ENCODE peak calls at places on chromosomes 12 and 14, in eight cellular contexts. G, T, I, L, W, M, E and H are unnamed samples.

GRCh38 chr14:91796622-91797347 is 64.9 kb upstream of the CATSPERB start:
- DNase-seq in M (no peak), L (no peak), W (no peak), I (no peak), T (no peak), G (peak; percentile 10), E (no peak), H (peak; percentile 27)

GRCh38 chr12:12872934-12873275 is 18.5 kb upstream of the GPRC5A start:
- DNase-seq in T (no peak), W (no peak), L (peak; percentile 94), G (no peak), I (no peak), E (no peak), M (peak; percentile 70), H (peak; percentile 51)

GRCh38 chr14:61388173-61388975 is 67.0 kb downstream of the PRKCH start:
- DNase-seq in G (peak; percentile 50), E (no peak), M (no peak), W (no peak), I (no peak), T (no peak), L (peak; percentile 91), H (peak; percentile 52)

GRCh38 chr12:2003676-2004112 is 563 bp downstream of the DCP1B start:
- DNase-seq in W (peak; percentile 66), G (peak; percentile 48), E (no peak), M (peak; percentile 2), T (no peak), L (peak; percentile 44), I (no peak), H (no peak)

GRCh38 chr12:66449531-66449930 is 147.2 kb downstream of the HELB start:
- DNase-seq in E (no peak), G (no peak), T (no peak), I (no peak), M (no peak), W (no peak), L (peak; percentile 88), H (no peak)

GRCh38 chr12:46402451-46402850 is 29.9 kb upstream of the SLC38A2 start:
- DNase-seq in M (no peak), W (no peak), T (no peak), L (no peak), G (peak; percentile 98), I (no peak), E (peak; percentile 56), H (peak; percentile 90)

GRCh38 chr14:71554323-71554722 is 377.9 kb upstream of the RGS6 start:
- DNase-seq in T (no peak), E (no peak), G (no peak), M (no peak), W (peak; percentile 51), L (no peak), I (no peak), H (no peak)

GRCh38 chr12:1184402-1184801 is 193.4 kb downstream of the ERC1 start:
- DNase-seq in E (no peak), T (no peak), L (peak; percentile 47), I (no peak), W (no peak), M (no peak), G (peak; percentile 13), H (no peak)

GRCh38 chr12:4562034-4562657 is at the start of gene DYRK4:
- DNase-seq in G (peak; percentile 64), L (peak; percentile 51), E (peak; percentile 56), M (peak; percentile 65), I (peak; percentile 87), W (no peak), T (peak; percentile 38), H (peak; percentile 92)

GRCh38 chr12:122079038-122079531 is 529 bp downstream of the MLXIP start:
- DNase-seq in L (no peak), G (no peak), W (no peak), I (peak; percentile 89), E (no peak), T (no peak), M (no peak), H (peak; percentile 49)

GRCh38 chr14:81401420-81402122 is 1.4 kb upstream of the STON2 start:
- DNase-seq in I (no peak), E (peak; percentile 63), T (peak; percentile 63), W (no peak), M (peak; percentile 35), G (peak; percentile 94), L (peak; percentile 99), H (peak; percentile 89)

GRCh38 chr12:107360472-107360871 is 267.1 kb upstream of the CRY1 start:
- DNase-seq in W (no peak), G (no peak), E (no peak), L (peak; percentile 92), I (no peak), T (no peak), M (no peak), H (no peak)

GRCh38 chr14:33986804-33987203 is 35.9 kb upstream of the EGLN3 start:
- DNase-seq in E (no peak), W (no peak), M (peak; percentile 82), L (peak; percentile 90), G (peak; percentile 58), T (peak; percentile 83), I (no peak), H (peak; percentile 53)

GRCh38 chr14:79581912-79582576 is 629.3 kb downstream of the DIO2 start:
- DNase-seq in T (no peak), M (peak; percentile 93), E (no peak), I (no peak), G (no peak), L (peak; percentile 46), W (no peak), H (peak; percentile 41)

GRCh38 chr14:92436115-92436776 is 77.3 kb upstream of the RIN3 start:
- DNase-seq in M (no peak), G (no peak), T (no peak), L (no peak), E (no peak), I (no peak), W (no peak), H (no peak)

GRCh38 chr12:46332260-46332659 is 40.3 kb downstream of the SLC38A2 start:
- DNase-seq in T (peak; percentile 38), L (peak; percentile 75), E (no peak), I (no peak), W (no peak), G (no peak), M (peak; percentile 69), H (peak; percentile 51)

GRCh38 chr14:81594012-81594411 is 60.4 kb upstream of the SEL1L start:
- DNase-seq in T (no peak), G (no peak), I (no peak), L (peak; percentile 1), E (no peak), M (no peak), W (no peak), H (no peak)

GRCh38 chr12:120012067-120012621 is 23.1 kb downstream of the BICDL1 start:
- DNase-seq in W (peak; percentile 6), T (peak; percentile 22), L (peak; percentile 36), E (no peak), I (no peak), M (peak; percentile 12), G (no peak), H (no peak)

GRCh38 chr12:85516667-85517325 is 236.8 kb downstream of the ALX1 start:
- DNase-seq in M (no peak), L (peak; percentile 75), T (no peak), G (no peak), W (no peak), I (no peak), E (no peak), H (no peak)

GRCh38 chr14:72450473-72451044 is 443.3 kb downstream of the DPF3 start:
- DNase-seq in E (no peak), T (no peak), G (no peak), W (no peak), L (no peak), M (no peak), I (no peak), H (no peak)

GRCh38 chr12:100187068-100187467 is 13.5 kb upstream of the ACTR6 start:
- DNase-seq in G (no peak), I (no peak), E (no peak), T (no peak), L (no peak), M (no peak), W (no peak), H (no peak)

GRCh38 chr12:100184549-100184948 is 16.1 kb upstream of the ACTR6 start:
- DNase-seq in L (no peak), M (no peak), G (no peak), I (no peak), T (no peak), E (no peak), W (no peak), H (no peak)

GRCh38 chr12:100187857-100188519 is 12.6 kb upstream of the ACTR6 start:
- DNase-seq in E (no peak), L (no peak), T (no peak), W (no peak), M (no peak), I (no peak), G (no peak), H (no peak)

GRCh38 chr12:100186071-100186470 is 14.5 kb upstream of the ACTR6 start:
- DNase-seq in L (no peak), E (no peak), W (no peak), G (peak; percentile 17), T (no peak), M (no peak), I (no peak), H (no peak)

DNA sequence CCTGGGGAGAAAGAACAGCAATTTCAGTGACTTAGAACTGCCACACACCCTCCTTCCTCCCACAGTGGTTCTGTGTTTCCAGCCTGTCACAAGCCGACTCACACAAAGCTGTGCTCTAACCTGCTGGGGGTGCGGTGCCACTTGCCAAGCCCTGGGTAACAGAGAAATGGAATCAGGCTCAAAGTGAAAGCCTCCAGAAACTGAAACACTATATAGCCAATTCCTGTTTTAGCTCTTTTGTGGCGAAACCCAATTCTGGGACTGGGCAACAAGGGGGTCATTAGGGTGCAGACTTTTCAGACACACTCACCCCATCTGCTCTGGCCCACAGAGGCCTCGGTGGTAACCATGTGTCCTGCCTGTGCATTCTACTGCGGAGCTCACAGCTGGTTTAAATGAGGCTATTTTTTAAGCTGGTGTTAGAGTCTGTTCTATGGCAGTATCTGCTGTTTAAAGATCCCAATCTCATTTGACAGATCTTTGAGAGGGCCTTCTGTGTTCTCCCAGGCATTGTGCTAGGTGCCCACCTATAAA is 15.2 kb upstream of the ACTR6 start:
- DNase-seq in L (no peak), G (peak; percentile 15), T (no peak), M (no peak), I (no peak), W (no peak), E (no peak), H (peak; percentile 28)
- H3K4me3 ChIP-seq in L (no peak overlapping the region), G (peak overlapping the region; percentile 11), T (no peak overlapping the region), M (no peak overlapping the region), I (no peak overlapping the region), W (no peak overlapping the region), E (no peak overlapping the region), H (peak overlapping the region; percentile 8)

GRCh38 chr12:51217133-51217967 is 512 bp downstream of the POU6F1 start:
- DNase-seq in M (peak; percentile 4), G (no peak), I (peak; percentile 90), W (peak; percentile 58), E (peak; percentile 34), L (no peak), T (no peak), H (peak; percentile 9)
- TF ChIP-seq CTCF in M (peak; percentile 49), G (peak; percentile 31), I (no peak), W (peak; percentile 64), E (no peak), L (peak; percentile 31), T (no peak), H (no peak)

GRCh38 chr14:67768219-67768618 is 48.2 kb downstream of the ZFYVE26 start:
- DNase-seq in M (no peak), L (no peak), G (peak; percentile 1), I (no peak), T (no peak), E (no peak), W (no peak), H (no peak)
- H3K4me3 ChIP-seq in M (no peak overlapping the region), L (no peak overlapping the region), G (no peak overlapping the region), I (no peak overlapping the region), T (no peak overlapping the region), E (no peak overlapping the region), W (no peak overlapping the region), H (no peak overlapping the region)

GRCh38 chr12:27081668-27082091 is 698 bp downstream of the C12orf71 start:
- DNase-seq in L (peak; percentile 95), E (no peak), I (no peak), T (no peak), G (peak; percentile 32), M (peak; percentile 61), W (no peak), H (no peak)
- TF ChIP-seq CTCF in L (peak; percentile 47), E (no peak), I (no peak), T (peak; percentile 25), G (no peak), M (peak; percentile 43), W (no peak), H (no peak)